ENCODE peak calls at places on chromosomes 12 and 14, in four cellular contexts. R is dorsolateral prefrontal cortex; W is stimulated activated CD4-positive, alpha-beta T cell treated with anti-CD3 and anti-CD28 coated beads, Interleukin-4, amount 100 ng/mL, for 24 hours; X is frontal cortex. O is an unnamed sample.

GRCh38 chr14:67167420-67168109 is 21.7 kb upstream of the GARIN2 start:
- DNase-seq in R (no peak), W (no peak), X (no peak), O (peak)

GRCh38 chr14:106564058-106564643 is 1037.8 kb downstream of the TMEM121 start:
- DNase-seq in X (no peak), R (no peak), W (peak), O (no peak)

GRCh38 chr12:52244615-52244994 is 11.6 kb downstream of the KRT7 start:
- DNase-seq in R (no peak), W (no peak), X (no peak), O (no peak)

GRCh38 chr12:32419520-32419960 is 20.2 kb downstream of the FGD4 start:
- DNase-seq in R (no peak), W (no peak), X (no peak), O (no peak)

GRCh38 chr12:23566133-23566532 is 383.3 kb downstream of the SOX5 start:
- DNase-seq in W (no peak), X (no peak), R (no peak), O (no peak)

GRCh38 chr14:33847066-33847465 is 103.8 kb downstream of the EGLN3 start:
- DNase-seq in X (no peak), W (no peak), R (no peak), O (no peak)

GRCh38 chr14:85587152-85587697 is 57.3 kb downstream of the FLRT2 start:
- DNase-seq in W (no peak), X (no peak), R (no peak), O (no peak)

GRCh38 chr12:66584673-66585072 is 94.2 kb downstream of the GRIP1 start:
- DNase-seq in X (no peak), R (no peak), W (no peak), O (no peak)

GRCh38 chr12:45572114-45572513 is 157.4 kb upstream of the ARID2 start:
- DNase-seq in W (no peak), R (no peak), X (no peak), O (no peak)

GRCh38 chr14:60106341-60106740 is 14.6 kb downstream of the PCNX4 start:
- DNase-seq in X (peak), R (peak), W (no peak), O (no peak)

GRCh38 chr14:21261824-21262223 is 7.4 kb downstream of the HNRNPC start:
- DNase-seq in W (no peak), X (no peak), R (no peak), O (no peak)

GRCh38 chr12:104095289-104095688 is 31.0 kb downstream of the HCFC2 start:
- DNase-seq in R (no peak), W (no peak), X (no peak), O (no peak)

GRCh38 chr12:51661836-51662235 is 70.8 kb downstream of the SCN8A start:
- DNase-seq in R (no peak), W (no peak), X (no peak), O (no peak)

GRCh38 chr12:104486416-104486815 is 29.7 kb downstream of the CHST11 start:
- DNase-seq in W (no peak), R (no peak), X (no peak), O (no peak)

GRCh38 chr12:22610148-22610547 is 14.8 kb upstream of the ETNK1 start:
- DNase-seq in X (no peak), R (no peak), W (no peak), O (no peak)

GRCh38 chr12:4421590-4422031 is 24.0 kb downstream of the FGF6 start:
- DNase-seq in X (peak), R (no peak), W (peak), O (peak)

GRCh38 chr14:76908834-76909233 is 82.6 kb downstream of the LRRC74A start:
- DNase-seq in X (no peak), W (peak), R (no peak), O (no peak)

O was measured in SW 1271.